ENCODE peak calls at places on chromosomes 13 and 19, in seven cellular contexts. One of them, this sample, is unnamed.

GRCh38 chr19:7188682-7189629 is 105.3 kb downstream of the INSR start:
- ATAC-seq in left lung: peak; percentile 69
- ATAC-seq in lung: no peak
- ATAC-seq in pancreas: no peak
- ATAC-seq in psoas muscle: peak; percentile 46
- ATAC-seq in Panc1: no peak
- ATAC-seq in HCT116: no peak
- ATAC-seq in this sample: peak; percentile 70

GRCh38 chr19:40689339-40690049 is 957 bp downstream of the NUMBL start:
- ATAC-seq in left lung: no peak
- ATAC-seq in lung: no peak
- ATAC-seq in pancreas: no peak
- ATAC-seq in psoas muscle: no peak
- ATAC-seq in Panc1: peak; percentile 19
- ATAC-seq in HCT116: no peak
- ATAC-seq in this sample: no peak

GRCh38 chr19:13143135-13143534 is 7.0 kb downstream of the STX10 start:
- ATAC-seq in left lung: peak; percentile 20
- ATAC-seq in lung: no peak
- ATAC-seq in pancreas: no peak
- ATAC-seq in psoas muscle: peak; percentile 44
- ATAC-seq in Panc1: no peak
- ATAC-seq in HCT116: peak; percentile 73
- ATAC-seq in this sample: no peak

GRCh38 chr19:55667006-55667381 is 8.0 kb upstream of the EPN1 start:
- ATAC-seq in left lung: no peak
- ATAC-seq in lung: no peak
- ATAC-seq in pancreas: no peak
- ATAC-seq in psoas muscle: no peak
- ATAC-seq in Panc1: no peak
- ATAC-seq in HCT116: no peak
- ATAC-seq in this sample: no peak

GRCh38 chr19:18438331-18439024 is 545 bp upstream of the ISYNA1 start:
- ATAC-seq in left lung: no peak
- ATAC-seq in lung: no peak
- ATAC-seq in pancreas: peak; percentile 46
- ATAC-seq in psoas muscle: peak; percentile 25
- ATAC-seq in Panc1: peak; percentile 15
- ATAC-seq in HCT116: peak; percentile 15
- ATAC-seq in this sample: no peak

GRCh38 chr19:49977846-49978245 is 16.9 kb upstream of the SIGLEC11 start:
- ATAC-seq in left lung: no peak
- ATAC-seq in lung: no peak
- ATAC-seq in pancreas: no peak
- ATAC-seq in psoas muscle: no peak
- ATAC-seq in Panc1: no peak
- ATAC-seq in HCT116: no peak
- ATAC-seq in this sample: no peak

GRCh38 chr19:11446652-11447301 is 11.3 kb downstream of the PRKCSH start:
- ATAC-seq in left lung: peak; percentile 84
- ATAC-seq in lung: no peak
- ATAC-seq in pancreas: peak; percentile 91
- ATAC-seq in psoas muscle: peak; percentile 79
- ATAC-seq in Panc1: peak; percentile 85
- ATAC-seq in HCT116: peak; percentile 92
- ATAC-seq in this sample: peak; percentile 72

GRCh38 chr13:110565296-110565695 is 3.8 kb upstream of the RAB20 start:
- ATAC-seq in left lung: no peak
- ATAC-seq in lung: no peak
- ATAC-seq in pancreas: no peak
- ATAC-seq in psoas muscle: no peak
- ATAC-seq in Panc1: no peak
- ATAC-seq in HCT116: no peak
- ATAC-seq in this sample: no peak

DNA sequence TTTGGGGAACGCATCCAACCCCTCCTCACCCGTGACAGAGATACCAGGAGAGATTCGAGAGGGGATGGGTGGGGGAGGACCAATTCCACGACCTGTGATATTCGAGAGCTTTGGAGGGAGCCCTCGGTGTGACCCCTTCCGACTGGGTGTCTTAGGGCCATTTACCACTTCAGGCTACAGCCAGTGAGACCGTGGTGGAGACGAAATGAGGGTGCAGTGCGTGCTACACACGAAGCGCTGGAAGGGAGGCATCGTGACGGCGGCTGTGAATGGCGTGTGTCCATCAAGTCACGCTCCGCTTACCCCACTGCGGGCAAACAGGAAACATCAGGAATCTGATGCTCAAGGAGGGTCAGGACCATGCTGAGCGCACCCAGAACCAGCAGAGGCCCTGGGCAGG is 10.4 kb downstream of the CTU1 start:
- ATAC-seq in left lung: no peak
- ATAC-seq in lung: no peak
- ATAC-seq in pancreas: no peak
- ATAC-seq in psoas muscle: no peak
- ATAC-seq in Panc1: no peak
- ATAC-seq in HCT116: no peak
- ATAC-seq in this sample: no peak
- TF ChIP-seq CTCF in left lung: no peak
- TF ChIP-seq CTCF in lung: no peak
- TF ChIP-seq CTCF in pancreas: no peak
- TF ChIP-seq CTCF in psoas muscle: no peak
- TF ChIP-seq CTCF in Panc1: no peak
- TF ChIP-seq CTCF in HCT116: no peak
- TF ChIP-seq CTCF in this sample: no peak

DNA sequence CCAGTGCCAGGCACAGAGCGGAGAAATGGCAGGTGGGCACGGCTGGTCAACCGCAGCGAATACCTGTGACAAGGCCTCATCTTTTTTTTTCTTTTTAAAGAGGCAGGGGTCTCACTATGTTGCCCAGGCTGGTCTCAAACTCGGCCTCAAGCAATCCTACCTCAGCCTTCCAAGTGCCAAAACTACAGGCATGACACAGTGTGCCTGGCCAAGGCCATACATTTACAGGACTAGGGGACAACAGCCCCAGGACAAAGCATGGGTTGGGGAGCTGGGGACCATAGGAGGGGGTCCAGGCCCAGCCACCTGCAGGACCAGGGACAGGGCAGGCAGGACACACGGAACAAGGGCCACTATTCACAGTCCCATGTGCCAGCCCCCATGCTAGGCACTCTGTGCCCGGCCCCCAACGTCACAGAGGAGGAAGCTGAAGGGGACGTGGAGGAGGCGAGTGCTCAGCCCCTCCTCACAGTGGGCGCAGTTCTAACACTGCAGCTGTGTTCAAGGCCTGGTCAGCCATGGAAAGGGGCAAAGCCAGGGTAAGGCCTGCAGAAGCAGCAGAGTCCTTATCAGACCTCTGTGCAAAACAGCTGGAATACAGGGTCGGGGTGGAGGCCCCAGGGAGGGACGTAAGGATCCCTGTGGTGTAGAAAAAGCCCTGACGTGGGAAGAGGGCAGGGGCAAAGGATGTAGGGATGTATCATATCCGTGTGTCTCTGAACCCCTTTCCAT is 28.3 kb downstream of the SH3GL1 start:
- ATAC-seq in left lung: no peak
- ATAC-seq in lung: no peak
- ATAC-seq in pancreas: no peak
- ATAC-seq in psoas muscle: no peak
- ATAC-seq in Panc1: no peak
- ATAC-seq in HCT116: no peak
- ATAC-seq in this sample: no peak
- H3K4me1 ChIP-seq in left lung: peaks cover 99% of the 10 kb centered on the region
- H3K4me1 ChIP-seq in lung: peaks cover 67% of the 10 kb centered on the region
- H3K4me1 ChIP-seq in pancreas: peaks cover 64% of the 10 kb centered on the region
- H3K4me1 ChIP-seq in psoas muscle: peaks cover 97% of the 10 kb centered on the region
- H3K4me1 ChIP-seq in Panc1: peaks cover 88% of the 10 kb centered on the region
- H3K4me1 ChIP-seq in HCT116: peaks cover 37% of the 10 kb centered on the region
- H3K4me1 ChIP-seq in this sample: peaks cover 10% of the 10 kb centered on the region

GRCh38 chr13:24323739-24324075 is 14.3 kb downstream of the C1QTNF9 start:
- ATAC-seq in left lung: no peak
- ATAC-seq in lung: no peak
- ATAC-seq in pancreas: no peak
- ATAC-seq in psoas muscle: no peak
- ATAC-seq in Panc1: no peak
- ATAC-seq in HCT116: no peak
- ATAC-seq in this sample: no peak

GRCh38 chr13:24328145-24328544 is 18.8 kb downstream of the C1QTNF9 start:
- ATAC-seq in left lung: peak; percentile 46
- ATAC-seq in lung: no peak
- ATAC-seq in pancreas: peak; percentile 59
- ATAC-seq in psoas muscle: no peak
- ATAC-seq in Panc1: peak; percentile 82
- ATAC-seq in HCT116: no peak
- ATAC-seq in this sample: no peak

GRCh38 chr13:24323036-24323738 is 13.8 kb downstream of the C1QTNF9 start:
- ATAC-seq in left lung: no peak
- ATAC-seq in lung: no peak
- ATAC-seq in pancreas: no peak
- ATAC-seq in psoas muscle: no peak
- ATAC-seq in Panc1: no peak
- ATAC-seq in HCT116: no peak
- ATAC-seq in this sample: no peak
- H3K27ac ChIP-seq in left lung: no peak overlapping the region
- H3K27ac ChIP-seq in lung: no peak overlapping the region
- H3K27ac ChIP-seq in pancreas: no peak overlapping the region
- H3K27ac ChIP-seq in psoas muscle: no peak overlapping the region
- H3K27ac ChIP-seq in Panc1: no peak overlapping the region
- H3K27ac ChIP-seq in HCT116: no peak overlapping the region
- H3K27ac ChIP-seq in this sample: no peak overlapping the region

GRCh38 chr13:29761815-29762214 is 88.6 kb downstream of the UBL3 start:
- ATAC-seq in left lung: no peak
- ATAC-seq in lung: no peak
- ATAC-seq in pancreas: no peak
- ATAC-seq in psoas muscle: no peak
- ATAC-seq in Panc1: no peak
- ATAC-seq in HCT116: peak; percentile 40
- ATAC-seq in this sample: no peak
- TF ChIP-seq CTCF in left lung: no peak
- TF ChIP-seq CTCF in lung: no peak
- TF ChIP-seq CTCF in pancreas: no peak
- TF ChIP-seq CTCF in psoas muscle: no peak
- TF ChIP-seq CTCF in Panc1: no peak
- TF ChIP-seq CTCF in HCT116: no peak
- TF ChIP-seq CTCF in this sample: no peak